ENCODE peak calls at places on chromosomes 1 and 21, in four cellular contexts. X, B, Z and E are unnamed samples.
A peak's percentile ranks its signal among the peaks of the same experiment; 100 is the strongest.

GRCh38 chr1:39650431-39650830 is 11.0 kb upstream of the HEYL start:
- DNase-seq in X (no peak), B (no peak), Z (no peak), E (no peak)

GRCh38 chr1:55893155-55893554 is 678.0 kb upstream of the USP24 start:
- DNase-seq in X (peak; percentile 30), B (no peak), Z (no peak), E (peak; percentile 23)

GRCh38 chr1:5955479-5955977 is 36.7 kb downstream of the NPHP4 start:
- DNase-seq in X (no peak), B (no peak), Z (no peak), E (no peak)

GRCh38 chr1:244642526-244642925 is 10.4 kb upstream of the DESI2 start:
- DNase-seq in X (no peak), B (no peak), Z (no peak), E (no peak)

GRCh38 chr1:78633209-78633608 is 13.0 kb downstream of the IFI44L start:
- DNase-seq in X (no peak), B (no peak), Z (no peak), E (no peak)

GRCh38 chr1:236774926-236775325 is 20.2 kb upstream of the MTR start:
- DNase-seq in X (peak; percentile 46), B (no peak), Z (no peak), E (peak; percentile 30)

GRCh38 chr21:37800496-37801061 is 115.7 kb downstream of the KCNJ6 start:
- DNase-seq in X (no peak), B (no peak), Z (no peak), E (no peak)

GRCh38 chr1:64917328-64917861 is 49.0 kb downstream of the JAK1 start:
- DNase-seq in X (peak; percentile 12), B (peak; percentile 43), Z (no peak), E (no peak)

GRCh38 chr1:12356004-12356890 is 126.4 kb downstream of the VPS13D start:
- DNase-seq in X (no peak), B (no peak), Z (no peak), E (no peak)

GRCh38 chr21:40923914-40924313 is 77.0 kb upstream of the DSCAM start:
- DNase-seq in X (no peak), B (no peak), Z (no peak), E (no peak)

GRCh38 chr21:46055863-46056281 is 42.0 kb upstream of the COL6A2 start:
- DNase-seq in X (no peak), B (no peak), Z (no peak), E (no peak)

GRCh38 chr1:53708687-53709086 is 30.3 kb downstream of the GLIS1 start:
- DNase-seq in X (no peak), B (no peak), Z (no peak), E (no peak)

GRCh38 chr1:154812911-154813816 is 56.9 kb downstream of the KCNN3 start:
- DNase-seq in X (peak; percentile 47), B (peak; percentile 75), Z (no peak), E (peak; percentile 90)

GRCh38 chr1:47783638-47784293 is 213.4 kb downstream of the TRABD2B start:
- DNase-seq in X (no peak), B (no peak), Z (no peak), E (no peak)

GRCh38 chr21:43193651-43194302 is 25.0 kb downstream of the CRYAA start:
- DNase-seq in X (no peak), B (no peak), Z (no peak), E (peak; percentile 6)

GRCh38 chr1:208717490-208717889 is 473.3 kb upstream of the PLXNA2 start:
- DNase-seq in X (peak; percentile 18), B (no peak), Z (no peak), E (no peak)

GRCh38 chr1:109641341-109641740 is 14.6 kb upstream of the GSTM4 start:
- DNase-seq in X (no peak), B (no peak), Z (no peak), E (no peak)

GRCh38 chr1:112380356-112380755 is 15.7 kb upstream of the CTTNBP2NL start:
- DNase-seq in X (no peak), B (no peak), Z (no peak), E (no peak)

GRCh38 chr1:217417363-217417762 is 213.5 kb downstream of the GPATCH2 start:
- DNase-seq in X (no peak), B (no peak), Z (no peak), E (no peak)

GRCh38 chr1:225919906-225920305 is 4.1 kb downstream of the PYCR2 start:
- DNase-seq in X (no peak), B (peak; percentile 24), Z (no peak), E (no peak)

GRCh38 chr1:53468374-53468773 is 9.2 kb downstream of the DMRTB1 start:
- DNase-seq in X (no peak), B (no peak), Z (no peak), E (no peak)

GRCh38 chr1:211825990-211826389 is 4.6 kb downstream of the LPGAT1 start:
- DNase-seq in X (no peak), B (no peak), Z (no peak), E (no peak)

GRCh38 chr1:203088441-203088840 is 2.6 kb upstream of the MYOG start:
- DNase-seq in X (no peak), B (no peak), Z (no peak), E (peak; percentile 7)

GRCh38 chr1:213231795-213232231 is 180.8 kb downstream of the RPS6KC1 start:
- DNase-seq in X (peak; percentile 82), B (no peak), Z (no peak), E (no peak)

GRCh38 chr1:178694923-178695525 is 30.0 kb upstream of the RALGPS2 start:
- DNase-seq in X (peak; percentile 2), B (no peak), Z (no peak), E (no peak)

GRCh38 chr1:64531057-64531456 is 61.1 kb downstream of the CACHD1 start:
- DNase-seq in X (no peak), B (no peak), Z (no peak), E (no peak)

GRCh38 chr1:157077394-157077793 is 22.2 kb downstream of the ETV3L start:
- DNase-seq in X (no peak), B (no peak), Z (no peak), E (no peak)

GRCh38 chr1:242065813-242066212 is 66.9 kb upstream of the MAP1LC3C start:
- DNase-seq in X (no peak), B (no peak), Z (no peak), E (no peak)

DNA sequence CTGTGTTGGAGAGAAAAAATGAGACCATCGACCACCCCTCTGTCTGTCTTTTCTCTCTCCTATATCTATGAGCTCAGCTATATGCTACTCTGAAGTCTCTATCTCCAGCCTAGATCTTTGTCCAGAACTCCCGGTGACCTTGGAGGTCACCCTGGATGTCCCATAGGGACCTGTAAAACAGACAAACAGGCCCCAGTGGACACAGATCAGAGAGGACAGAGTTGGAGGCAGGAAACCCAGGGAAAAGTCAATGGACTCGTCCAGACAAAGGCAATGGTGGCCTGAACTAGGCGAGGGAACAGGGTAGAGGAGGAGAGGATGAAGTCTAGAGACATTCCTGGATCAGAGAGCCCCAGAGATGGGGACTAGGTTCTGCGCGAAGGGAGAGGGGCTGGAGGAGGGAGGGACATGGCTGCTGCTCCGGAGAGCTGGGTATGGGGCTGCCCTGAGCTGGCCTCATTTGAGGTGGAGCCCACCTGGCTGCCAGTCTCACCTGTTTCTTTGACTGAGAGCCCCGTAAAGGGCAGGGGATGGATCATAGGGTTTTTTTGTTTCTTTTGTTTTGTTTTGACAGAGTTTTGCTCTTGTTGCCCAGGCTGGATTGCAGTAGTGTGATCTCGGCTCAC is 10.6 kb upstream of the MARCKSL1 start:
- DNase-seq in X (no peak), B (no peak), Z (no peak), E (no peak)
- H3K27ac ChIP-seq in X (no peak overlapping the region), B (peak overlapping the region; percentile 36), Z (no peak overlapping the region), E (no peak overlapping the region)

GRCh38 chr21:21345296-21345695 is 347.1 kb downstream of the NCAM2 start:
- DNase-seq in X (no peak), B (no peak), Z (no peak), E (no peak)

GRCh38 chr21:21341041-21341440 is 342.8 kb downstream of the NCAM2 start:
- DNase-seq in X (no peak), B (no peak), Z (no peak), E (no peak)

DNA sequence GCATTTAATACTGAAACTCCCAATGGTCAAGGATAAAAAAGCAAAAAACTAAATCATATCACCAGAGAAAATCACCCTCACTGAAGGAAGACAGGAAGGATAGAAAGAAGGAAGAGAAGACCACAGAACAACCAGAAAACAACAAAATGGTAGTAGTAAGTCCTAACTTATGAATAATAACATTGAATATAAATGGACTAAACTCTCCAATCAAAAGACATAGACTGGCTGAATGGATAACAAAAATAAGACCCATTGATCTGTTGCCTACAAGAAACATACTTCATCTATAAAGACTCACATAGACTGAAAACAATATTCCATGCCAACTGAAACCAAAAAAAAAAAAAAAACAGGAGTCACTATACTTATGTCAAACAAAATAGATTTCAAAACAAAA is 347.7 kb downstream of the NCAM2 start:
- DNase-seq in X (no peak), B (no peak), Z (no peak), E (no peak)
- H3K9me3 ChIP-seq in X (peaks cover 8% of the 10 kb centered on the region), B (no peaks in the 10 kb centered on the region), Z (peaks cover 7% of the 10 kb centered on the region), E (peaks cover 8% of the 10 kb centered on the region)

GRCh38 chr1:15736035-15736665 is at the start of gene SLC25A34:
- DNase-seq in X (no peak), B (peak; percentile 90), Z (no peak), E (no peak)
- TF ChIP-seq CTCF in X (no peak), B (no peak), Z (no peak), E (peak; percentile 11)

GRCh38 chr1:8358241-8358896 is 40.5 kb downstream of the SLC45A1 start:
- DNase-seq in X (no peak), B (no peak), Z (no peak), E (no peak)
- H3K27ac ChIP-seq in X (no peak overlapping the region), B (no peak overlapping the region), Z (no peak overlapping the region), E (no peak overlapping the region)

GRCh38 chr1:50027794-50028193 is 4.0 kb upstream of the AGBL4 start:
- DNase-seq in X (no peak), B (no peak), Z (no peak), E (no peak)

DNA sequence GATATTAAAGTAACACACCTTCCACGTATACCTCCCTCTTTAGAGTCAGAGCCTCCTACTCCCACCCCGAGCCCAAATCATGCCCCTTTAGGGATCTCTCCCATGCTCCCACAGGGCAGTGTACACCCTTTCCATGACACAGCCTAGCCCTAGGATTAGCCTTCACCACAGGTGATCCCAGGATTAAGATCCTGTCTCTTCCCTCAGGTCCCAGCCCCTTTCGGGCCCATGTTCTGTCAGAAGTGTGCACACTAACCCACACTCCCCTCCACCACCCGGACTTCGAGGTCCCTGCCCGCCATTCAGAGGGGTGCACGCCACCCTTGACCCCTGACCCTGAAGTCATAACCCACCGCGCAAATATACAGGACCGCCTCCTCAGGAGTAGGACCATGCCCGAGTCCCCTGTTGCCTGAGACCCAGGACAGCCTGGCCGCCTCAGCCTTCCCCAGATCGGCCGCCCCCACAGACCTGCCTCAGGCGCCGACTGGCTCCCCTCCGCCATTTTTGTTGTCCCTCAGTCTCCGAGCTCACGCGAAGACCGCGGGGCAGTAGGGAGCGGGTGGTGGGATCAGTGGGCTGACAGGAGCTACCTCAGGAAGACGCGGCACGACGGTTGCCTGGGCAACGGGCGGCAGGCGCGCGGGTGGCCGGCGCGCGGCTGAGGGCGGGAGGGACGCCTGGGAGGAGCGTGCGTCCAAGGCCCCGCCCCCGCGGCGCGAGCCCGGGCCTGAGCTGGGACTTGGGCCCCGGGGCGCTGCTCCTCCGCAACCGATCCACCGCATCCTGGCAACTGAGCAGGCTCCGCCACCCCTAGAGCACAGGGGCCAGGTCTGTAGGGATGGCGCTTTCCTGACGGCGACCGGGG is at the start of gene AGBL4:
- DNase-seq in X (no peak), B (peak; percentile 74), Z (no peak), E (peak; percentile 81)
- H3K9me3 ChIP-seq in X (peaks cover 18% of the 10 kb centered on the region), B (no peaks in the 10 kb centered on the region), Z (no peaks in the 10 kb centered on the region), E (no peaks in the 10 kb centered on the region)